ENCODE peak calls at places on chromosomes 4 and X, in seven cellular contexts. S is WTC11, V is HCT116, Y is HepG2, Z is K562, H is GM12878, F is H1. D is an unnamed sample.

GRCh38 chr4:176575141-176575731 is 217.5 kb downstream of the VEGFC start:
- DNase-seq in V (no peak), Y (no peak), H (no peak), Z (no peak), S (no peak), F (no peak), D (no peak)

GRCh38 chrX:24282381-24283121 is 31.3 kb downstream of the SUPT20HL2 start:
- DNase-seq in Y (no peak), Z (no peak), F (no peak), H (no peak), V (no peak), S (no peak), D (peak; percentile 22)

GRCh38 chr4:16052939-16053338 is 30.9 kb downstream of the PROM1 start:
- DNase-seq in S (no peak), Y (no peak), Z (no peak), F (no peak), V (no peak), H (no peak), D (no peak)

GRCh38 chr4:10077492-10078335 is 38.9 kb downstream of the WDR1 start:
- DNase-seq in Z (no peak), S (peak; percentile 4), F (no peak), H (no peak), V (no peak), Y (no peak), D (no peak)

GRCh38 chrX:149003863-149004660 is 501.0 kb downstream of the IDS start:
- DNase-seq in S (no peak), Z (no peak), H (peak; percentile 26), F (no peak), V (no peak), Y (no peak), D (no peak)

GRCh38 chr4:1500966-1501753 is 94.9 kb upstream of the NKX1-1 start:
- DNase-seq in H (no peak), V (no peak), Z (no peak), Y (no peak), S (no peak), F (no peak), D (no peak)

GRCh38 chr4:33959519-33959918 is 2284.8 kb downstream of the ARAP2 start:
- DNase-seq in H (no peak), V (no peak), S (no peak), F (no peak), Z (no peak), Y (no peak), D (no peak)

GRCh38 chr4:57158221-57158620 is 48.0 kb upstream of the IGFBP7 start:
- DNase-seq in S (no peak), H (no peak), Y (no peak), V (no peak), F (no peak), Z (no peak), D (no peak)

GRCh38 chr4:121209171-121209570 is 45.0 kb upstream of the TNIP3 start:
- DNase-seq in H (no peak), F (no peak), Y (no peak), V (no peak), Z (no peak), S (no peak), D (no peak)

GRCh38 chr4:148926861-148927260 is 484.6 kb upstream of the NR3C2 start:
- DNase-seq in S (no peak), Z (peak; percentile 1), F (no peak), Y (no peak), V (no peak), H (no peak), D (no peak)

GRCh38 chr4:86834901-86835300 is 14.3 kb downstream of the SLC10A6 start:
- DNase-seq in S (no peak), V (no peak), H (no peak), Y (no peak), F (no peak), Z (no peak), D (no peak)

GRCh38 chrX:115690554-115691216 is 129.7 kb downstream of the PLS3 start:
- DNase-seq in Z (peak; percentile 59), H (peak; percentile 23), Y (peak; percentile 19), F (peak; percentile 63), V (peak; percentile 37), S (peak; percentile 60), D (peak; percentile 74)

GRCh38 chrX:12332786-12333347 is 194.6 kb downstream of the FRMPD4 start:
- DNase-seq in H (no peak), Y (no peak), V (no peak), F (no peak), S (no peak), Z (no peak), D (no peak)

GRCh38 chrX:52280812-52281211 is 88.0 kb upstream of the XAGE2 start:
- DNase-seq in Z (no peak), V (no peak), H (no peak), Y (no peak), F (no peak), S (no peak), D (no peak)

DNA sequence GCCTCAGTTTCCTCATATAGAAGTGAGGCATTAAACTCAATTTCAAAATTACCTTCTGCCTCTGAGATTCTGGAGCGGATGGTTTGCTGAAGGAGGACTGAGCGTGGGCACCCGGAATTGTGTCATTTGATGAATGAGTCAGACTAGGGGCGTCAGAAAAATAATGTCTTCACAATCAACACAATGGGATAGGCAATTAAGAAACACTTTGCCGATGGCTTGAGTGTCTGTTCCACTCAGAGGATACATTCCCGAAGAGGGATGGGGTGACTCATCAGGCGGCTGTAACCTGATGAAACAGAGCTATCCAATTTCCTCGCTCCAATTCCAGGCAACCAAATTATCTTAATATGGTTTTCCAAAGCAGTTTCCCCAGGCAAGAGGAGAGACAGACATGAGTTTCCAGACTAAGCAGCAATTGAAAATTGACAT is 1.2 kb upstream of the CHRNA9 start:
- DNase-seq in H (no peak), S (no peak), F (no peak), V (peak; percentile 69), Z (no peak), Y (no peak), D (peak; percentile 26)
- TF ChIP-seq SP1 in H (no peak), S (no peak), F (no peak), V (peak; percentile 55), Z (no peak), Y (no peak), D (no peak)

DNA sequence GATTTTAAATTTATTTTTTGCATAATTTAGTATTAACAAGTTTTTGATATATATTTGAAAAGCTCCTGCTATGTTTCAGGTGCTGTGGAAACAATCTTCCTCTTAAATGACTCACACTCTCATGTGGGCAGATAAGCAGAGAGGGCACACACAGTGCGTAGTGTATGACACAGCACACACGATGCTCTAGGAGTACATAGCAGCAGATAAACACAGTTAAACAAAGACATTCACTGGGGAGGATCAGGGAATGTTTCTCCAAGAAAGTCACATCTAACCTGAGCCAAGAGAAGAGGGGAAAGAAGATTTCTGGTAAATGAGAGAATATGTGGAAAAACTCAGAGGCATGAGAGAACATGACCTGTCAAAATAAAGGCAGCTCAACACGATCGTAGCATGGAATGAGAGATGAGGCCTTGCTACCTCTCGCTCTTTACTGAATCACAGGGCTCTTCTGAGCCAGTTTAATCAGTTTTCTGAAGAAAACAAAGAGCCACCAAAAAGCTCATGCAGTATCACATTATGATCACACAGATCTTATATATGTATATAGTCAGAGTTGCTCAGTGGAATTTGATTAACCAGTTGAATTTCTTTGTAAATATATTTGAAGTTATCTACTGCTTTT is 251.0 kb downstream of the ANK2 start:
- DNase-seq in Y (peak; percentile 4), V (peak; percentile 49), Z (no peak), H (no peak), F (no peak), S (no peak), D (no peak)
- TF ChIP-seq SP1 in Y (no peak), V (no peak), Z (no peak), H (no peak), F (no peak), S (no peak), D (no peak)

GRCh38 chrX:108268434-108269080 is 169.7 kb downstream of the COL4A6 start:
- DNase-seq in S (no peak), Z (no peak), F (no peak), V (no peak), H (no peak), Y (no peak), D (no peak)

GRCh38 chrX:108267561-108267960 is 170.7 kb downstream of the COL4A6 start:
- DNase-seq in H (no peak), Z (no peak), V (no peak), S (no peak), Y (no peak), F (no peak), D (no peak)

GRCh38 chrX:108270280-108270679 is 167.9 kb downstream of the COL4A6 start:
- DNase-seq in S (no peak), F (no peak), Y (no peak), V (no peak), Z (no peak), H (no peak), D (no peak)

GRCh38 chrX:108271397-108271787 is 166.8 kb downstream of the COL4A6 start:
- DNase-seq in Y (no peak), F (no peak), S (no peak), V (no peak), H (no peak), Z (no peak), D (no peak)

GRCh38 chrX:108270739-108271396 is 167.4 kb downstream of the COL4A6 start:
- DNase-seq in Y (no peak), V (no peak), H (no peak), Z (no peak), S (no peak), F (no peak), D (no peak)
- TF ChIP-seq SP1 in Y (no peak), V (no peak), H (no peak), Z (no peak), S (no peak), F (no peak), D (no peak)

GRCh38 chr4:109408711-109409110 is 24.9 kb upstream of the SEC24B start:
- DNase-seq in S (no peak), F (no peak), Y (no peak), Z (no peak), V (no peak), H (no peak), D (no peak)

GRCh38 chr4:109411964-109412363 is 21.7 kb upstream of the SEC24B start:
- DNase-seq in Z (no peak), H (no peak), Y (no peak), F (no peak), S (no peak), V (no peak), D (no peak)

GRCh38 chr4:109410776-109411175 is 22.8 kb upstream of the SEC24B start:
- DNase-seq in F (no peak), V (peak; percentile 19), S (no peak), Z (no peak), H (no peak), Y (no peak), D (no peak)

GRCh38 chr4:109410226-109410625 is 23.4 kb upstream of the SEC24B start:
- DNase-seq in S (no peak), V (no peak), Z (no peak), Y (no peak), F (no peak), H (no peak), D (no peak)

DNA sequence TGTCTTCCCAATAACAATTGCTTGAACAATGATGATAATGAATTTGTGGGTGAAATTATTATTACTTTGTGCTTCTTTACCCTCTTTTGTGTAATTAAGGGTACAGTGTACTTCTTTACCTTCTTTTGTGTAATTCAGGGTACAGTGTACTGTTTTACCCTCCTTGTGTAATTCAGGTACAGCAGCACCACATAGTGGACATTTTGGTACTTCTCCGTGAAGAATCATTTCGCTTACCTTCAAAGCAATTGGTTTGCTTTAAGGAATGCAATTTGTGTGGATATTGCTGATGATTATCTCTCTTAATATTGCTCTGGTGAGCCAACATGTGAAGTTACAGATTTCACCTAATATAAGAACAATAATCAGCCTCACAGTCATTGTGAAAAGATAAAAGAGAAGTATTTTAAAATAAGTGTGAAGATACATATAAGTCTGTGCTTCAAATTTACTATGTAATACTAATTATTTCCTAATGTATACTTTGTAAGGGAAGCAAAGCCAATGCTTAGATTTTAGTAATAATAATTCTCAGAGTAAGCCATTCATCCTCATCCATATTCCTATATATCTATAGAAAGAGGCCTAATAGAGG is 27.2 kb upstream of the SEC24B start:
- DNase-seq in Y (peak; percentile 43), V (peak; percentile 59), F (no peak), H (no peak), S (no peak), Z (peak; percentile 67), D (peak; percentile 57)
- TF ChIP-seq SP1 in Y (no peak), V (no peak), F (no peak), H (no peak), S (no peak), Z (no peak), D (no peak)

D was measured in HEK293T.